ENCODE peak calls at places on chromosome 11, in four cellular contexts. W, I, F and N are unnamed samples.

GRCh38 chr11:79219186-79220045 is 221.4 kb downstream of the TENM4 start:
- DNase-seq in W (no peak), I (no peak), F (no peak), N (no peak)

GRCh38 chr11:74037309-74037708 is 28.4 kb upstream of the UCP3 start:
- DNase-seq in W (no peak), I (no peak), F (no peak), N (no peak)

GRCh38 chr11:111978028-111978771 is 41.1 kb downstream of the DIXDC1 start:
- DNase-seq in W (peak; percentile 81), I (peak; percentile 75), F (peak; percentile 86), N (peak; percentile 50)

GRCh38 chr11:92251980-92252379 is 27.4 kb downstream of the FAT3 start:
- DNase-seq in W (peak; percentile 54), I (peak; percentile 26), F (no peak), N (no peak)

GRCh38 chr11:69293087-69293486 is 868 bp upstream of the MYEOV start:
- DNase-seq in W (no peak), I (no peak), F (peak; percentile 70), N (no peak)

GRCh38 chr11:117716652-117717440 is 80.2 kb downstream of the DSCAML1 start:
- DNase-seq in W (no peak), I (no peak), F (no peak), N (no peak)

GRCh38 chr11:68341557-68342458 is 29.4 kb downstream of the LRP5 start:
- DNase-seq in W (no peak), I (no peak), F (no peak), N (no peak)

GRCh38 chr11:50072226-50073112 is 39.8 kb downstream of the OR4C45 start:
- DNase-seq in W (no peak), I (no peak), F (no peak), N (no peak)

GRCh38 chr11:86949995-86950993 is 4.9 kb downstream of the FZD4 start:
- DNase-seq in W (no peak), I (peak; percentile 61), F (no peak), N (no peak)

GRCh38 chr11:125903753-125904659 is at the start of gene DDX25:
- DNase-seq in W (no peak), I (no peak), F (peak; percentile 80), N (peak; percentile 33)

GRCh38 chr11:57394203-57394602 is 3.8 kb upstream of the PRG2 start:
- DNase-seq in W (no peak), I (no peak), F (no peak), N (no peak)

GRCh38 chr11:61592176-61592575 is 11.3 kb upstream of the SYT7 start:
- DNase-seq in W (no peak), I (no peak), F (no peak), N (no peak)

GRCh38 chr11:26522912-26523610 is 49.0 kb downstream of the MUC15 start:
- DNase-seq in W (peak; percentile 21), I (peak; percentile 28), F (peak; percentile 80), N (peak; percentile 21)

GRCh38 chr11:59706518-59707285 is 6.9 kb downstream of the OR10V1 start:
- DNase-seq in W (peak; percentile 76), I (peak; percentile 41), F (no peak), N (no peak)

GRCh38 chr11:73295259-73295995 is 12.6 kb upstream of the ARHGEF17 start:
- DNase-seq in W (peak; percentile 78), I (peak; percentile 68), F (peak; percentile 84), N (peak; percentile 95)

GRCh38 chr11:88059326-88059725 is 115.9 kb downstream of the RAB38 start:
- DNase-seq in W (peak; percentile 12), I (no peak), F (no peak), N (no peak)

GRCh38 chr11:71430166-71430565 is 18.0 kb downstream of the DHCR7 start:
- DNase-seq in W (no peak), I (no peak), F (no peak), N (no peak)

GRCh38 chr11:64042301-64042700 is 6.6 kb downstream of the FLRT1 start:
- DNase-seq in W (no peak), I (no peak), F (no peak), N (no peak)

GRCh38 chr11:113488931-113489351 is 13.7 kb upstream of the DRD2 start:
- DNase-seq in W (no peak), I (no peak), F (no peak), N (no peak)

GRCh38 chr11:22703561-22703960 is 37.1 kb downstream of the GAS2 start:
- DNase-seq in W (peak; percentile 2), I (no peak), F (no peak), N (no peak)

GRCh38 chr11:877565-877964 is 33.0 kb downstream of the CHID1 start:
- DNase-seq in W (no peak), I (no peak), F (peak; percentile 85), N (peak; percentile 83)

GRCh38 chr11:1487091-1487850 is 692 bp upstream of the MOB2 start:
- DNase-seq in W (no peak), I (no peak), F (no peak), N (no peak)

GRCh38 chr11:69183613-69184012 is 27.9 kb downstream of the SMIM38 start:
- DNase-seq in W (no peak), I (no peak), F (no peak), N (no peak)

GRCh38 chr11:79237676-79238075 is 203.2 kb downstream of the TENM4 start:
- DNase-seq in W (peak; percentile 96), I (peak; percentile 82), F (no peak), N (no peak)

GRCh38 chr11:130096823-130097222 is 27.1 kb downstream of the APLP2 start:
- DNase-seq in W (no peak), I (no peak), F (no peak), N (no peak)

GRCh38 chr11:7196396-7197146 is 55.1 kb upstream of the SYT9 start:
- DNase-seq in W (no peak), I (no peak), F (no peak), N (no peak)

GRCh38 chr11:126450806-126451205 is 95.3 kb downstream of the ST3GAL4 start:
- DNase-seq in W (no peak), I (no peak), F (no peak), N (no peak)

GRCh38 chr11:15800121-15800800 is 556.1 kb downstream of the SOX6 start:
- DNase-seq in W (peak; percentile 92), I (peak; percentile 84), F (no peak), N (no peak)

GRCh38 chr11:126355324-126355925 is at the start of gene ST3GAL4:
- DNase-seq in W (peak; percentile 81), I (peak; percentile 69), F (peak; percentile 90), N (peak; percentile 33)

GRCh38 chr11:64341851-64342791 is 2.1 kb downstream of the CCDC88B start:
- DNase-seq in W (peak; percentile 93), I (peak; percentile 84), F (peak; percentile 96), N (peak; percentile 86)

GRCh38 chr11:118914178-118914918 is 11.4 kb downstream of the BCL9L start:
- DNase-seq in W (peak; percentile 50), I (no peak), F (peak; percentile 59), N (no peak)

GRCh38 chr11:112844530-112844929 is 116.7 kb upstream of the NCAM1 start:
- DNase-seq in W (no peak), I (no peak), F (no peak), N (peak; percentile 22)

GRCh38 chr11:111772535-111772934 is 6.3 kb upstream of the PPP2R1B start:
- DNase-seq in W (no peak), I (no peak), F (no peak), N (no peak)

GRCh38 chr11:28383471-28383870 is 275.3 kb downstream of the METTL15 start:
- DNase-seq in W (no peak), I (peak; percentile 21), F (no peak), N (no peak)